ENCODE peak calls at places on chromosome 16, in eight cellular contexts. W is neuronal stem cell; A is mucosa of descending colon; U is amygdala; Y is GDM1; M is NCI-H1694 treated with DMSO at 0.1 percent for 48 hours; J is activated CD4-positive, alpha-beta T cell treated with anti-CD3 and anti-CD28 coated beads, Interleukin-2, amount 10 ng/mL, durations not matched to agents 7 days and 5 days; L is cardiac muscle cell. X is an unnamed sample.

GRCh38 chr16:72844225-72844920 is 203.6 kb downstream of the ZFHX3 start:
- DNase-seq in U (no peak), W (peak; percentile 61), J (no peak), A (no peak), Y (no peak), L (peak; percentile 59), M (no peak), X (no peak)

GRCh38 chr16:1430759-1431496 is at the start of gene PERCC1:
- DNase-seq in A (no peak), L (no peak), W (no peak), U (no peak), M (peak; percentile 45), Y (no peak), J (no peak), X (no peak)

GRCh38 chr16:24784121-24784520 is 54.7 kb downstream of the TNRC6A start:
- DNase-seq in M (no peak), U (no peak), A (no peak), Y (no peak), L (no peak), J (no peak), W (no peak), X (no peak)

GRCh38 chr16:483351-484075 is 44.0 kb upstream of the CAPN15 start:
- DNase-seq in W (peak; percentile 65), U (peak; percentile 15), Y (no peak), M (no peak), L (peak; percentile 64), J (no peak), A (no peak), X (no peak)

GRCh38 chr16:28136751-28137434 is 73.4 kb upstream of the GSG1L start:
- DNase-seq in U (peak; percentile 39), Y (no peak), W (no peak), J (peak; percentile 69), A (no peak), M (no peak), L (no peak), X (no peak)

GRCh38 chr16:89303604-89304003 is 86.1 kb downstream of the ZNF778 start:
- DNase-seq in W (no peak), U (no peak), Y (no peak), J (no peak), M (no peak), A (no peak), L (no peak), X (no peak)

GRCh38 chr16:48537909-48538745 is 71.9 kb downstream of the N4BP1 start:
- DNase-seq in U (no peak), Y (no peak), M (no peak), J (no peak), A (peak; percentile 34), W (no peak), L (no peak), X (no peak)

GRCh38 chr16:66250686-66251405 is 115.6 kb upstream of the CDH5 start:
- DNase-seq in W (no peak), J (no peak), A (peak; percentile 48), M (no peak), U (peak; percentile 39), L (no peak), Y (no peak), X (no peak)

GRCh38 chr16:8854298-8854948 is 14.4 kb downstream of the CARHSP1 start:
- DNase-seq in U (no peak), A (no peak), Y (no peak), J (no peak), W (no peak), M (no peak), L (no peak), X (no peak)

GRCh38 chr16:82732461-82732860 is 105.7 kb downstream of the CDH13 start:
- DNase-seq in W (no peak), Y (no peak), A (no peak), L (no peak), M (no peak), U (no peak), J (no peak), X (no peak)

GRCh38 chr16:83336630-83337029 is 471.1 kb upstream of the HSBP1 start:
- DNase-seq in J (no peak), Y (no peak), M (no peak), L (no peak), U (no peak), W (no peak), A (no peak), X (no peak)

GRCh38 chr16:66409156-66409555 is 17.9 kb upstream of the BEAN1 start:
- DNase-seq in A (no peak), W (no peak), U (no peak), L (no peak), Y (no peak), J (no peak), M (no peak), X (no peak)

GRCh38 chr16:88318521-88318920 is 64.2 kb upstream of the ZNF469 start:
- DNase-seq in Y (no peak), J (no peak), U (no peak), A (no peak), L (no peak), W (no peak), M (no peak), X (no peak)

GRCh38 chr16:3987231-3987630 is 106.7 kb upstream of the CREBBP start:
- DNase-seq in J (no peak), U (no peak), A (no peak), L (no peak), W (no peak), Y (no peak), M (no peak), X (no peak)

GRCh38 chr16:50161950-50162349 is 8.8 kb downstream of the TENT4B start:
- DNase-seq in M (no peak), Y (no peak), A (no peak), U (no peak), L (no peak), J (no peak), W (no peak), X (no peak)

GRCh38 chr16:49588061-49588460 is 214.5 kb downstream of the C16orf78 start:
- DNase-seq in U (no peak), M (peak; percentile 41), Y (no peak), W (no peak), J (no peak), L (no peak), A (no peak), X (peak; percentile 73)

GRCh38 chr16:30736995-30737793 is 11.0 kb upstream of the PHKG2 start:
- DNase-seq in W (no peak), L (no peak), M (no peak), A (no peak), J (no peak), U (no peak), Y (no peak), X (no peak)

GRCh38 chr16:67311607-67312449 is 14.7 kb downstream of the KCTD19 start:
- DNase-seq in J (peak; percentile 66), Y (no peak), L (no peak), A (peak; percentile 41), M (no peak), U (no peak), W (no peak), X (no peak)

GRCh38 chr16:30660424-30661251 is 2.4 kb downstream of the FBRS start:
- DNase-seq in Y (peak; percentile 17), L (no peak), J (peak; percentile 79), A (peak; percentile 88), W (no peak), M (no peak), U (no peak), X (no peak)

GRCh38 chr16:87713469-87714229 is 52.1 kb downstream of the KLHDC4 start:
- DNase-seq in A (no peak), M (no peak), L (no peak), U (no peak), W (no peak), J (peak; percentile 82), Y (no peak), X (no peak)

GRCh38 chr16:67516296-67517177 is 12.1 kb upstream of the RIPOR1 start:
- DNase-seq in A (no peak), W (no peak), U (no peak), L (no peak), Y (no peak), M (no peak), J (no peak), X (no peak)